ENCODE peak calls at places on chromosomes 3 and 15, in nine cellular contexts. O is activated CD4-positive, alpha-beta T cell treated with anti-CD3 and anti-CD28 coated beads, Interleukin-2, amount 50 U/mL, for 1 hour; P is germinal center; X is amniotic stem cell; Y is M059J; S is effector memory CD8-positive, alpha-beta T cell; V is iPS-NIHi11; K is WTC11; U is GM04504. L is an unnamed sample.

GRCh38 chr3:172280406-172281051 is 167.7 kb downstream of the GHSR start:
- DNase-seq in Y (peak), X (peak), S (no peak), U (no peak), P (no peak), K (no peak), O (no peak), V (no peak), L (no peak)

GRCh38 chr3:122295286-122295685 is 29.8 kb upstream of the CSTA start:
- DNase-seq in X (no peak), P (no peak), O (no peak), S (no peak), U (no peak), V (no peak), K (no peak), Y (no peak), L (no peak)

GRCh38 chr3:116263842-116264545 is 181.3 kb downstream of the LSAMP start:
- DNase-seq in O (no peak), P (no peak), V (no peak), Y (no peak), X (no peak), S (no peak), K (no peak), U (peak), L (no peak)

GRCh38 chr3:41190509-41191284 is 8.6 kb upstream of the CTNNB1 start:
- DNase-seq in V (no peak), P (no peak), X (no peak), Y (no peak), O (no peak), S (no peak), K (no peak), U (no peak), L (peak)

GRCh38 chr3:112136959-112137693 is 4.1 kb upstream of the GCSAM start:
- DNase-seq in X (no peak), U (no peak), P (no peak), O (peak), S (no peak), K (peak), Y (peak), V (peak), L (no peak)

GRCh38 chr15:51864408-51865056 is 35.1 kb downstream of the TMOD3 start:
- DNase-seq in P (no peak), O (no peak), V (peak), U (no peak), S (no peak), Y (peak), K (no peak), X (no peak), L (no peak)

GRCh38 chr3:97994328-97994945 is 22.2 kb upstream of the RIOX2 start:
- DNase-seq in P (no peak), U (no peak), K (no peak), O (no peak), X (no peak), S (no peak), Y (no peak), V (no peak), L (no peak)

GRCh38 chr15:42737529-42738328 is 801 bp upstream of the CDAN1 start:
- DNase-seq in V (no peak), O (no peak), S (no peak), Y (peak), K (no peak), U (no peak), X (no peak), P (no peak), L (no peak)

GRCh38 chr3:159763466-159764210 is 225.0 kb upstream of the IL12A start:
- DNase-seq in K (peak), V (peak), X (peak), P (peak), Y (peak), U (peak), O (no peak), S (no peak), L (peak)

GRCh38 chr3:38497026-38497425 is 886 bp downstream of the EXOG start:
- DNase-seq in P (no peak), O (no peak), V (no peak), U (no peak), K (no peak), S (no peak), X (no peak), Y (peak), L (no peak)

GRCh38 chr3:142785996-142786395 is 62.2 kb downstream of the TRPC1 start:
- DNase-seq in K (no peak), Y (no peak), P (no peak), X (no peak), O (no peak), U (no peak), V (no peak), S (no peak), L (no peak)

GRCh38 chr15:71124937-71125755 is 9.9 kb downstream of the THSD4 start:
- DNase-seq in S (no peak), K (no peak), O (no peak), P (no peak), X (no peak), V (no peak), Y (no peak), U (no peak), L (no peak)

GRCh38 chr15:64809649-64810498 is 15.6 kb downstream of the PIF1 start:
- DNase-seq in P (peak), Y (peak), X (peak), U (peak), O (peak), S (peak), K (peak), V (peak), L (peak)

GRCh38 chr15:50289749-50290148 is 24.2 kb upstream of the HDC start:
- DNase-seq in X (no peak), Y (no peak), V (no peak), U (no peak), S (no peak), O (no peak), P (no peak), K (no peak), L (no peak)

GRCh38 chr15:25441111-25441510 is 2.3 kb upstream of the UBE3A start:
- DNase-seq in P (no peak), U (no peak), V (no peak), O (no peak), X (no peak), S (no peak), Y (no peak), K (no peak), L (no peak)

GRCh38 chr3:9770276-9770812 is 597 bp upstream of the CAMK1 start:
- DNase-seq in K (no peak), V (no peak), P (no peak), X (no peak), S (no peak), U (no peak), Y (no peak), O (no peak), L (no peak)

L was measured in GM13977.